ENCODE peak calls at places on chromosomes 4 and X, in nine cellular contexts. N is effector CD4-positive, alpha-beta T cell; S is CD4-positive, alpha-beta T cell; H is RKO; W is lower leg skin; J is cardiac fibroblast; V is AG10803; U is NCI-H69; K is putamen. Z is an unnamed sample.

GRCh38 chr4:152456609-152457008 is 79.3 kb downstream of the FBXW7 start:
- DNase-seq in N (no peak), V (no peak), K (no peak), S (no peak), U (no peak), H (no peak), W (no peak), J (no peak), Z (no peak)

GRCh38 chrX:69616520-69617203 is 749 bp downstream of the EDA start:
- DNase-seq in J (no peak), V (no peak), H (no peak), K (no peak), N (no peak), S (no peak), W (peak), U (peak), Z (no peak)

GRCh38 chrX:99301990-99302389 is 1108.1 kb downstream of the PCDH19 start:
- DNase-seq in H (peak), J (peak), S (no peak), U (peak), N (no peak), W (no peak), V (no peak), K (no peak), Z (peak)

GRCh38 chrX:119694601-119695534 is 1.9 kb upstream of the SEPTIN6 start:
- DNase-seq in K (no peak), J (no peak), U (peak), H (no peak), S (no peak), N (no peak), V (no peak), W (peak), Z (no peak)

GRCh38 chr4:114980932-114981693 is 132.3 kb downstream of the NDST4 start:
- DNase-seq in V (peak), J (no peak), S (no peak), H (no peak), N (no peak), U (no peak), W (no peak), K (no peak), Z (no peak)

GRCh38 chrX:153772608-153773217 is 8.1 kb upstream of the SRPK3 start:
- DNase-seq in J (no peak), U (no peak), K (no peak), S (no peak), W (no peak), H (no peak), N (no peak), V (no peak), Z (no peak)

GRCh38 chr4:153087671-153088194 is 116.5 kb upstream of the TRIM2 start:
- DNase-seq in W (peak), U (no peak), S (no peak), H (no peak), N (no peak), V (no peak), K (peak), J (no peak), Z (no peak)

GRCh38 chrX:129957241-129958099 is 25.0 kb upstream of the BCORL1 start:
- DNase-seq in U (peak), W (peak), N (no peak), J (peak), K (no peak), V (peak), H (peak), S (peak), Z (peak)

GRCh38 chr4:164023214-164023613 is 528.7 kb downstream of the TMA16 start:
- DNase-seq in N (no peak), H (peak), W (no peak), S (no peak), J (no peak), V (no peak), U (no peak), K (no peak), Z (no peak)

GRCh38 chr4:145285928-145286327 is 105.5 kb upstream of the OTUD4 start:
- DNase-seq in V (peak), J (peak), K (no peak), S (no peak), N (no peak), U (no peak), W (no peak), H (peak), Z (no peak)

GRCh38 chr4:56653461-56654237 is 27.4 kb downstream of the HOPX start:
- DNase-seq in K (no peak), V (no peak), U (no peak), N (no peak), J (no peak), S (no peak), H (no peak), W (no peak), Z (no peak)

GRCh38 chrX:20352935-20353336 is 86.2 kb upstream of the RPS6KA3 start:
- DNase-seq in S (no peak), N (no peak), H (no peak), W (no peak), U (no peak), J (no peak), V (no peak), K (no peak), Z (no peak)

GRCh38 chrX:142052238-142052637 is 148.5 kb downstream of the MAGEC1 start:
- DNase-seq in U (no peak), V (no peak), K (no peak), J (no peak), N (no peak), S (no peak), H (no peak), W (no peak), Z (no peak)

GRCh38 chr4:17558941-17559708 is 17.9 kb upstream of the LAP3 start:
- DNase-seq in N (no peak), J (no peak), S (no peak), K (no peak), U (no peak), V (no peak), H (no peak), W (no peak), Z (no peak)

GRCh38 chrX:68146054-68146453 is 287.2 kb downstream of the OPHN1 start:
- DNase-seq in H (peak), U (no peak), N (no peak), V (peak), W (no peak), K (peak), S (no peak), J (peak), Z (peak)

GRCh38 chrX:103782640-103783039 is 6.0 kb downstream of the PLP1 start:
- DNase-seq in U (no peak), W (no peak), J (no peak), N (no peak), H (no peak), K (peak), S (no peak), V (no peak), Z (no peak)

GRCh38 chr4:156505341-156505955 is 466.2 kb downstream of the PDGFC start:
- DNase-seq in H (no peak), N (no peak), S (no peak), W (no peak), V (no peak), K (no peak), J (peak), U (no peak), Z (no peak)

GRCh38 chr4:5711479-5712184 is 631 bp downstream of the EVC start:
- DNase-seq in H (no peak), S (no peak), N (no peak), W (peak), K (no peak), U (no peak), V (peak), J (peak), Z (no peak)

GRCh38 chr4:186651624-186652023 is 72.0 kb downstream of the FAT1 start:
- DNase-seq in V (no peak), N (no peak), S (no peak), K (peak), H (no peak), U (peak), J (peak), W (no peak), Z (peak)

GRCh38 chrX:103149652-103150051 is 56.7 kb upstream of the NXF3 start:
- DNase-seq in W (no peak), V (no peak), J (no peak), H (no peak), N (no peak), S (no peak), U (no peak), K (no peak), Z (no peak)

GRCh38 chrX:35406386-35406785 is 391.8 kb upstream of the MAGEB16 start:
- DNase-seq in U (no peak), V (no peak), S (no peak), K (no peak), J (no peak), W (no peak), H (no peak), N (no peak), Z (no peak)

GRCh38 chr4:7103031-7103598 is 35.3 kb upstream of the GRPEL1 start:
- DNase-seq in S (peak), J (peak), V (peak), N (peak), H (peak), W (peak), K (peak), U (peak), Z (peak)

GRCh38 chr4:74543983-74544382 is 99.0 kb downstream of the AREG start:
- DNase-seq in U (no peak), J (peak), H (no peak), W (no peak), S (no peak), K (no peak), N (no peak), V (peak), Z (no peak)

GRCh38 chr4:2944091-2944482 is 19.1 kb downstream of the NOP14 start:
- DNase-seq in U (no peak), V (no peak), K (no peak), H (no peak), J (no peak), N (no peak), S (no peak), W (peak), Z (no peak)

GRCh38 chr4:75514949-75515612 is 808 bp downstream of the THAP6 start:
- DNase-seq in N (peak), K (no peak), J (no peak), W (no peak), V (no peak), S (no peak), H (peak), U (peak), Z (no peak)

GRCh38 chr4:93317046-93317445 is 511.5 kb upstream of the ATOH1 start:
- DNase-seq in N (no peak), V (no peak), K (no peak), U (peak), J (no peak), H (no peak), S (no peak), W (no peak), Z (peak)

GRCh38 chr4:83323136-83323535 is 11.5 kb downstream of the HPSE start:
- DNase-seq in K (no peak), U (no peak), S (no peak), H (no peak), N (no peak), W (no peak), V (no peak), J (no peak), Z (no peak)

GRCh38 chr4:15035152-15035551 is 32.9 kb downstream of the CPEB2 start:
- DNase-seq in U (no peak), V (no peak), J (peak), W (no peak), S (no peak), N (no peak), K (no peak), H (no peak), Z (no peak)

GRCh38 chrX:67619253-67619652 is 75.4 kb downstream of the AR start:
- DNase-seq in S (no peak), W (no peak), U (no peak), N (no peak), V (peak), H (peak), K (no peak), J (peak), Z (no peak)

GRCh38 chrX:54413753-54414152 is 26.5 kb upstream of the TSR2 start:
- DNase-seq in J (peak), W (no peak), N (no peak), U (no peak), H (no peak), V (peak), K (no peak), S (no peak), Z (no peak)

GRCh38 chrX:55057691-55058249 is 17.1 kb upstream of the PAGE2B start:
- DNase-seq in W (no peak), N (peak), H (peak), U (peak), J (peak), S (no peak), K (peak), V (peak), Z (peak)

GRCh38 chr4:83358410-83358809 is 23.8 kb upstream of the HPSE start:
- DNase-seq in K (no peak), S (no peak), U (no peak), N (no peak), J (peak), V (peak), H (peak), W (no peak), Z (no peak)

GRCh38 chrX:14873676-14874049 is 442 bp downstream of the MOSPD2 start:
- DNase-seq in S (no peak), W (no peak), K (no peak), J (peak), V (no peak), H (no peak), N (no peak), U (no peak), Z (no peak)

GRCh38 chr4:11842620-11843263 is 414.0 kb upstream of the HS3ST1 start:
- DNase-seq in W (no peak), S (no peak), J (no peak), K (no peak), N (no peak), H (no peak), V (no peak), U (peak), Z (peak)

GRCh38 chr4:163976588-163976987 is 482.1 kb downstream of the TMA16 start:
- DNase-seq in K (no peak), U (no peak), H (peak), S (no peak), V (no peak), J (no peak), W (no peak), N (no peak), Z (no peak)

GRCh38 chrX:8913665-8914409 is 112.7 kb upstream of the FAM9A start:
- DNase-seq in U (no peak), J (peak), N (no peak), S (no peak), K (peak), W (no peak), H (no peak), V (peak), Z (no peak)

GRCh38 chr4:166252487-166253402 is 379.7 kb downstream of the TLL1 start:
- DNase-seq in J (peak), W (no peak), K (no peak), U (peak), H (peak), N (no peak), S (no peak), V (peak), Z (peak)

GRCh38 chrX:120570201-120570600 is 9.4 kb upstream of the CUL4B start:
- DNase-seq in V (no peak), U (no peak), W (no peak), S (no peak), H (no peak), K (no peak), N (no peak), J (no peak), Z (no peak)

Z was measured in NCI-H345.